ENCODE peak calls at places on chromosomes 13 and 19, in nine cellular contexts. One of them, this sample, is unnamed.

GRCh38 chr19:17479325-17479791 is 9.0 kb downstream of the SLC27A1 start:
- DNase-seq in body of pancreas: no peak
- DNase-seq in ascending aorta: no peak
- DNase-seq in stomach: no peak
- DNase-seq in keratinocyte: no peak
- DNase-seq in suprapubic skin: no peak
- DNase-seq in endodermal cell: no peak
- DNase-seq in fibroblast of mammary gland: peak
- DNase-seq in AG04450: no peak
- DNase-seq in this sample: no peak

GRCh38 chr13:28468520-28468915 is 26.4 kb downstream of the FLT1 start:
- DNase-seq in suprapubic skin: no peak
- DNase-seq in ascending aorta: no peak
- DNase-seq in body of pancreas: no peak
- DNase-seq in AG04450: no peak
- DNase-seq in fibroblast of mammary gland: no peak
- DNase-seq in keratinocyte: no peak
- DNase-seq in stomach: no peak
- DNase-seq in endodermal cell: no peak
- DNase-seq in this sample: no peak

GRCh38 chr13:102799544-102800144 is 725 bp downstream of the BIVM start:
- DNase-seq in keratinocyte: no peak
- DNase-seq in endodermal cell: peak
- DNase-seq in body of pancreas: peak
- DNase-seq in ascending aorta: no peak
- DNase-seq in suprapubic skin: no peak
- DNase-seq in fibroblast of mammary gland: peak
- DNase-seq in AG04450: no peak
- DNase-seq in stomach: peak
- DNase-seq in this sample: no peak

GRCh38 chr19:8242212-8242821 is 33.1 kb downstream of the CERS4 start:
- DNase-seq in fibroblast of mammary gland: no peak
- DNase-seq in ascending aorta: no peak
- DNase-seq in endodermal cell: no peak
- DNase-seq in body of pancreas: no peak
- DNase-seq in keratinocyte: no peak
- DNase-seq in suprapubic skin: no peak
- DNase-seq in stomach: no peak
- DNase-seq in AG04450: no peak
- DNase-seq in this sample: no peak

GRCh38 chr19:46474211-46474610 is 2.8 kb upstream of the PNMA8A start:
- DNase-seq in ascending aorta: no peak
- DNase-seq in body of pancreas: no peak
- DNase-seq in fibroblast of mammary gland: no peak
- DNase-seq in endodermal cell: no peak
- DNase-seq in suprapubic skin: no peak
- DNase-seq in stomach: no peak
- DNase-seq in keratinocyte: no peak
- DNase-seq in AG04450: no peak
- DNase-seq in this sample: no peak

GRCh38 chr13:100875392-100876043 is 200.9 kb upstream of the TMTC4 start:
- DNase-seq in fibroblast of mammary gland: peak
- DNase-seq in AG04450: peak
- DNase-seq in body of pancreas: no peak
- DNase-seq in suprapubic skin: no peak
- DNase-seq in ascending aorta: no peak
- DNase-seq in keratinocyte: no peak
- DNase-seq in stomach: no peak
- DNase-seq in endodermal cell: no peak
- DNase-seq in this sample: peak

GRCh38 chr19:4984448-4984990 is 15.6 kb downstream of the KDM4B start:
- DNase-seq in AG04450: no peak
- DNase-seq in fibroblast of mammary gland: no peak
- DNase-seq in endodermal cell: no peak
- DNase-seq in keratinocyte: no peak
- DNase-seq in stomach: no peak
- DNase-seq in suprapubic skin: no peak
- DNase-seq in ascending aorta: no peak
- DNase-seq in body of pancreas: no peak
- DNase-seq in this sample: no peak

GRCh38 chr13:62357887-62358645 is 942.4 kb upstream of the PCDH20 start:
- DNase-seq in fibroblast of mammary gland: peak
- DNase-seq in AG04450: peak
- DNase-seq in stomach: no peak
- DNase-seq in suprapubic skin: no peak
- DNase-seq in endodermal cell: peak
- DNase-seq in keratinocyte: no peak
- DNase-seq in ascending aorta: no peak
- DNase-seq in body of pancreas: peak
- DNase-seq in this sample: peak

GRCh38 chr19:30319876-30320275 is 52.3 kb upstream of the ZNF536 start:
- DNase-seq in fibroblast of mammary gland: no peak
- DNase-seq in ascending aorta: no peak
- DNase-seq in body of pancreas: no peak
- DNase-seq in endodermal cell: no peak
- DNase-seq in suprapubic skin: no peak
- DNase-seq in stomach: no peak
- DNase-seq in AG04450: no peak
- DNase-seq in keratinocyte: no peak
- DNase-seq in this sample: no peak

GRCh38 chr13:100941811-100942361 is 267.3 kb upstream of the TMTC4 start:
- DNase-seq in keratinocyte: no peak
- DNase-seq in body of pancreas: no peak
- DNase-seq in suprapubic skin: no peak
- DNase-seq in stomach: no peak
- DNase-seq in AG04450: no peak
- DNase-seq in ascending aorta: no peak
- DNase-seq in fibroblast of mammary gland: no peak
- DNase-seq in endodermal cell: no peak
- DNase-seq in this sample: no peak

GRCh38 chr13:33132644-33133440 is 116.6 kb downstream of the KL start:
- DNase-seq in body of pancreas: no peak
- DNase-seq in suprapubic skin: no peak
- DNase-seq in fibroblast of mammary gland: peak
- DNase-seq in stomach: no peak
- DNase-seq in endodermal cell: no peak
- DNase-seq in AG04450: no peak
- DNase-seq in ascending aorta: no peak
- DNase-seq in keratinocyte: no peak
- DNase-seq in this sample: no peak
- TF ChIP-seq CTCF in body of pancreas: no peak
- TF ChIP-seq CTCF in suprapubic skin: no peak
- TF ChIP-seq CTCF in fibroblast of mammary gland: no peak
- TF ChIP-seq CTCF in stomach: no peak
- TF ChIP-seq CTCF in endodermal cell: no peak
- TF ChIP-seq CTCF in AG04450: no peak
- TF ChIP-seq CTCF in ascending aorta: no peak
- TF ChIP-seq CTCF in keratinocyte: no peak
- TF ChIP-seq CTCF in this sample: no peak

GRCh38 chr13:79500829-79501228 is 19.9 kb downstream of the NDFIP2 start:
- DNase-seq in ascending aorta: no peak
- DNase-seq in suprapubic skin: no peak
- DNase-seq in endodermal cell: no peak
- DNase-seq in keratinocyte: no peak
- DNase-seq in fibroblast of mammary gland: no peak
- DNase-seq in AG04450: no peak
- DNase-seq in stomach: no peak
- DNase-seq in body of pancreas: no peak
- DNase-seq in this sample: no peak

GRCh38 chr13:79501538-79502232 is 20.7 kb downstream of the NDFIP2 start:
- DNase-seq in stomach: no peak
- DNase-seq in endodermal cell: no peak
- DNase-seq in ascending aorta: no peak
- DNase-seq in fibroblast of mammary gland: peak
- DNase-seq in keratinocyte: no peak
- DNase-seq in AG04450: no peak
- DNase-seq in body of pancreas: no peak
- DNase-seq in suprapubic skin: no peak
- DNase-seq in this sample: no peak

GRCh38 chr13:79497852-79498251 is 16.9 kb downstream of the NDFIP2 start:
- DNase-seq in ascending aorta: no peak
- DNase-seq in endodermal cell: no peak
- DNase-seq in body of pancreas: no peak
- DNase-seq in keratinocyte: no peak
- DNase-seq in fibroblast of mammary gland: no peak
- DNase-seq in stomach: no peak
- DNase-seq in AG04450: no peak
- DNase-seq in suprapubic skin: no peak
- DNase-seq in this sample: no peak

GRCh38 chr13:79503473-79504017 is 22.6 kb downstream of the NDFIP2 start:
- DNase-seq in endodermal cell: no peak
- DNase-seq in body of pancreas: no peak
- DNase-seq in stomach: no peak
- DNase-seq in suprapubic skin: no peak
- DNase-seq in keratinocyte: no peak
- DNase-seq in ascending aorta: no peak
- DNase-seq in AG04450: no peak
- DNase-seq in fibroblast of mammary gland: no peak
- DNase-seq in this sample: no peak

GRCh38 chr13:79503069-79503468 is 22.1 kb downstream of the NDFIP2 start:
- DNase-seq in body of pancreas: no peak
- DNase-seq in endodermal cell: no peak
- DNase-seq in ascending aorta: no peak
- DNase-seq in stomach: no peak
- DNase-seq in fibroblast of mammary gland: no peak
- DNase-seq in keratinocyte: no peak
- DNase-seq in AG04450: no peak
- DNase-seq in suprapubic skin: no peak
- DNase-seq in this sample: no peak
- TF ChIP-seq CTCF in body of pancreas: no peak
- TF ChIP-seq CTCF in endodermal cell: peak
- TF ChIP-seq CTCF in ascending aorta: no peak
- TF ChIP-seq CTCF in stomach: no peak
- TF ChIP-seq CTCF in fibroblast of mammary gland: no peak
- TF ChIP-seq CTCF in keratinocyte: no peak
- TF ChIP-seq CTCF in AG04450: no peak
- TF ChIP-seq CTCF in suprapubic skin: no peak
- TF ChIP-seq CTCF in this sample: no peak

GRCh38 chr19:32330149-32330548 is 15.3 kb upstream of the ZNF507 start:
- DNase-seq in endodermal cell: no peak
- DNase-seq in keratinocyte: no peak
- DNase-seq in stomach: no peak
- DNase-seq in AG04450: no peak
- DNase-seq in ascending aorta: no peak
- DNase-seq in suprapubic skin: no peak
- DNase-seq in body of pancreas: no peak
- DNase-seq in fibroblast of mammary gland: no peak
- DNase-seq in this sample: no peak

GRCh38 chr19:32322541-32322940 is 22.9 kb upstream of the ZNF507 start:
- DNase-seq in fibroblast of mammary gland: no peak
- DNase-seq in body of pancreas: no peak
- DNase-seq in AG04450: no peak
- DNase-seq in ascending aorta: no peak
- DNase-seq in stomach: no peak
- DNase-seq in keratinocyte: no peak
- DNase-seq in suprapubic skin: no peak
- DNase-seq in endodermal cell: peak
- DNase-seq in this sample: no peak

GRCh38 chr19:32318884-32319520 is 26.4 kb upstream of the ZNF507 start:
- DNase-seq in suprapubic skin: no peak
- DNase-seq in endodermal cell: peak
- DNase-seq in keratinocyte: no peak
- DNase-seq in AG04450: no peak
- DNase-seq in fibroblast of mammary gland: no peak
- DNase-seq in ascending aorta: no peak
- DNase-seq in stomach: no peak
- DNase-seq in body of pancreas: peak
- DNase-seq in this sample: no peak

DNA sequence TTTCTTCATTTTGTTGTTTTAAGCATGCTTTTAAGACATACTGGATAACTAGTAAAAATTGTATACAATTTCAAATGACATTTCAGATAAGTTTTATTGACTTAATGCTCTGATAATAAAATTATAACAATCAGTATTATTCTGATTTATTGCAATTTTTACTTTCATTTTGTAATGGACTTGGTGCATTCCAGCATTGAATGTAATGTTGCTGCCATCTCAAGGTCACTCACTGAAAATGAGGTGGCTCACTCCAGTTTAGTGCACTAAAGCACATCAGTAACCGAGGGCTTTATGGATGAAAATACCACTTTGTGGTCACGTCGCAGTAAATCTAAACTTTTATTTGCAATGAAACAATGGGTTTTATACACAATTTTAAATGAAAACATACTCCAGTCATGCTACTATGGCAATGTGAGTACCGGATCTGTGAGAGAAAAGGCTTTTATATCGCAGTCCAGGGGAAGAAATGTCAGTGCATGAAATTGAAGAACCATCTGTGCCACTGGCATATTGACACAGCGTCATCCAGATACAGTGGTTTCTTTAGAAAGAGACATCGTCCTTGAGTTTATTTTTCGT is 20.7 kb upstream of the ZNF507 start:
- DNase-seq in stomach: no peak
- DNase-seq in AG04450: no peak
- DNase-seq in endodermal cell: no peak
- DNase-seq in suprapubic skin: no peak
- DNase-seq in body of pancreas: no peak
- DNase-seq in ascending aorta: no peak
- DNase-seq in fibroblast of mammary gland: no peak
- DNase-seq in keratinocyte: no peak
- DNase-seq in this sample: no peak
- TF ChIP-seq CTCF in stomach: no peak
- TF ChIP-seq CTCF in AG04450: no peak
- TF ChIP-seq CTCF in endodermal cell: no peak
- TF ChIP-seq CTCF in suprapubic skin: no peak
- TF ChIP-seq CTCF in body of pancreas: no peak
- TF ChIP-seq CTCF in ascending aorta: no peak
- TF ChIP-seq CTCF in fibroblast of mammary gland: no peak
- TF ChIP-seq CTCF in keratinocyte: no peak
- TF ChIP-seq CTCF in this sample: peak

GRCh38 chr13:86445584-86446140 is 646.4 kb upstream of the SLITRK6 start:
- DNase-seq in keratinocyte: no peak
- DNase-seq in endodermal cell: no peak
- DNase-seq in body of pancreas: no peak
- DNase-seq in ascending aorta: no peak
- DNase-seq in stomach: no peak
- DNase-seq in suprapubic skin: no peak
- DNase-seq in AG04450: no peak
- DNase-seq in fibroblast of mammary gland: no peak
- DNase-seq in this sample: no peak

GRCh38 chr13:86446311-86446710 is 647.1 kb upstream of the SLITRK6 start:
- DNase-seq in fibroblast of mammary gland: peak
- DNase-seq in keratinocyte: no peak
- DNase-seq in endodermal cell: peak
- DNase-seq in ascending aorta: no peak
- DNase-seq in stomach: no peak
- DNase-seq in body of pancreas: no peak
- DNase-seq in AG04450: no peak
- DNase-seq in suprapubic skin: no peak
- DNase-seq in this sample: no peak

DNA sequence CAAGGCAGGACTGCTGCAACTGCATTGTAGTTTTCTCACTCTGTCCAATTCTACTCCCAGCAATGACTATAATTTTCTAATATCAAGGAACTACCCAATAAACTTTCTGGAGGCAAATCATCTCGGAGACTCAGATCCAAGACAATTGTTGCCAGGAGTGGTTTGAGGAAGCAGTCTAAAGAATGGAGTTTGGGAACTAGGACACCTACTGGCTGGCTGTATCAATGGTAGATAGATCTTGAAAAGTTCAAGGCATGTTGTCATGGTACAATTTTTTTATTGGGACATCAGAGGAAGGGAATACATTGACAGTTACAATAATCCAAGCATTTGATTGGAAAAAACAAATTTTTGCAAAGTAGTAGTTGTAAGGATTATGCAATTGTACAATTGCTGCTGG is 648.3 kb upstream of the SLITRK6 start:
- DNase-seq in suprapubic skin: no peak
- DNase-seq in endodermal cell: no peak
- DNase-seq in AG04450: no peak
- DNase-seq in stomach: no peak
- DNase-seq in ascending aorta: no peak
- DNase-seq in body of pancreas: no peak
- DNase-seq in keratinocyte: no peak
- DNase-seq in fibroblast of mammary gland: no peak
- DNase-seq in this sample: no peak
- TF ChIP-seq CTCF in suprapubic skin: no peak
- TF ChIP-seq CTCF in endodermal cell: peak
- TF ChIP-seq CTCF in AG04450: no peak
- TF ChIP-seq CTCF in stomach: no peak
- TF ChIP-seq CTCF in ascending aorta: no peak
- TF ChIP-seq CTCF in body of pancreas: no peak
- TF ChIP-seq CTCF in keratinocyte: no peak
- TF ChIP-seq CTCF in fibroblast of mammary gland: no peak
- TF ChIP-seq CTCF in this sample: no peak

This sample was measured in AG09319.